ENCODE peak calls at places on chromosomes 13 and 19, in nine cellular contexts. One of them, this sample, is unnamed. For H3K27me3, the result is how much of the 10 kb centered on the place peaks cover.

GRCh38 chr19:44684892-44685847 is 13.8 kb upstream of the CEACAM16 start:
- DNase-seq in IMR-90: peak
- DNase-seq in right cardiac atrium: peak
- DNase-seq in CD8-positive, alpha-beta T cell: no peak
- DNase-seq in ascending aorta: no peak
- DNase-seq in mesenchymal stem cell: peak
- DNase-seq in dorsolateral prefrontal cortex: no peak
- DNase-seq in NT2/D1: peak
- DNase-seq in HepG2: peak
- DNase-seq in this sample: peak

GRCh38 chr19:57465680-57466381 is 8.9 kb upstream of the VN1R1 start:
- DNase-seq in CD8-positive, alpha-beta T cell: no peak
- DNase-seq in NT2/D1: peak
- DNase-seq in IMR-90: peak
- DNase-seq in HepG2: peak
- DNase-seq in mesenchymal stem cell: peak
- DNase-seq in dorsolateral prefrontal cortex: no peak
- DNase-seq in right cardiac atrium: no peak
- DNase-seq in ascending aorta: no peak
- DNase-seq in this sample: no peak

GRCh38 chr13:46622918-46623256 is 69.9 kb downstream of the LRCH1 start:
- DNase-seq in right cardiac atrium: no peak
- DNase-seq in IMR-90: peak
- DNase-seq in mesenchymal stem cell: peak
- DNase-seq in ascending aorta: no peak
- DNase-seq in NT2/D1: no peak
- DNase-seq in HepG2: no peak
- DNase-seq in CD8-positive, alpha-beta T cell: no peak
- DNase-seq in dorsolateral prefrontal cortex: peak
- DNase-seq in this sample: no peak

GRCh38 chr13:21557995-21558394 is 46.0 kb downstream of the MICU2 start:
- DNase-seq in dorsolateral prefrontal cortex: no peak
- DNase-seq in HepG2: peak
- DNase-seq in right cardiac atrium: no peak
- DNase-seq in CD8-positive, alpha-beta T cell: no peak
- DNase-seq in IMR-90: no peak
- DNase-seq in ascending aorta: no peak
- DNase-seq in NT2/D1: peak
- DNase-seq in mesenchymal stem cell: no peak
- DNase-seq in this sample: no peak

GRCh38 chr13:67229438-67230242 is 496 bp downstream of the PCDH9 start:
- DNase-seq in dorsolateral prefrontal cortex: no peak
- DNase-seq in HepG2: no peak
- DNase-seq in ascending aorta: no peak
- DNase-seq in mesenchymal stem cell: no peak
- DNase-seq in IMR-90: peak
- DNase-seq in CD8-positive, alpha-beta T cell: no peak
- DNase-seq in right cardiac atrium: no peak
- DNase-seq in NT2/D1: no peak
- DNase-seq in this sample: no peak

GRCh38 chr13:43085545-43085944 is 62.2 kb downstream of the DNAJC15 start:
- DNase-seq in dorsolateral prefrontal cortex: no peak
- DNase-seq in right cardiac atrium: no peak
- DNase-seq in HepG2: no peak
- DNase-seq in NT2/D1: no peak
- DNase-seq in IMR-90: peak
- DNase-seq in ascending aorta: no peak
- DNase-seq in CD8-positive, alpha-beta T cell: no peak
- DNase-seq in mesenchymal stem cell: peak
- DNase-seq in this sample: no peak

GRCh38 chr13:80603351-80603750 is 262.4 kb upstream of the SPRY2 start:
- DNase-seq in IMR-90: no peak
- DNase-seq in right cardiac atrium: no peak
- DNase-seq in ascending aorta: no peak
- DNase-seq in NT2/D1: no peak
- DNase-seq in mesenchymal stem cell: no peak
- DNase-seq in dorsolateral prefrontal cortex: no peak
- DNase-seq in CD8-positive, alpha-beta T cell: no peak
- DNase-seq in HepG2: no peak
- DNase-seq in this sample: no peak

GRCh38 chr19:7831452-7831851 is 1.4 kb downstream of the EVI5L start:
- DNase-seq in right cardiac atrium: no peak
- DNase-seq in NT2/D1: no peak
- DNase-seq in mesenchymal stem cell: peak
- DNase-seq in dorsolateral prefrontal cortex: peak
- DNase-seq in HepG2: peak
- DNase-seq in ascending aorta: no peak
- DNase-seq in CD8-positive, alpha-beta T cell: no peak
- DNase-seq in IMR-90: peak
- DNase-seq in this sample: no peak

GRCh38 chr19:46383171-46383815 is 30.1 kb downstream of the CCDC8 start:
- DNase-seq in CD8-positive, alpha-beta T cell: no peak
- DNase-seq in HepG2: no peak
- DNase-seq in dorsolateral prefrontal cortex: no peak
- DNase-seq in right cardiac atrium: no peak
- DNase-seq in NT2/D1: no peak
- DNase-seq in ascending aorta: no peak
- DNase-seq in mesenchymal stem cell: no peak
- DNase-seq in IMR-90: no peak
- DNase-seq in this sample: no peak

GRCh38 chr19:10427169-10427568 is 6.8 kb downstream of the PDE4A start:
- DNase-seq in CD8-positive, alpha-beta T cell: no peak
- DNase-seq in IMR-90: no peak
- DNase-seq in ascending aorta: no peak
- DNase-seq in NT2/D1: no peak
- DNase-seq in dorsolateral prefrontal cortex: no peak
- DNase-seq in mesenchymal stem cell: no peak
- DNase-seq in right cardiac atrium: no peak
- DNase-seq in HepG2: no peak
- DNase-seq in this sample: no peak

DNA sequence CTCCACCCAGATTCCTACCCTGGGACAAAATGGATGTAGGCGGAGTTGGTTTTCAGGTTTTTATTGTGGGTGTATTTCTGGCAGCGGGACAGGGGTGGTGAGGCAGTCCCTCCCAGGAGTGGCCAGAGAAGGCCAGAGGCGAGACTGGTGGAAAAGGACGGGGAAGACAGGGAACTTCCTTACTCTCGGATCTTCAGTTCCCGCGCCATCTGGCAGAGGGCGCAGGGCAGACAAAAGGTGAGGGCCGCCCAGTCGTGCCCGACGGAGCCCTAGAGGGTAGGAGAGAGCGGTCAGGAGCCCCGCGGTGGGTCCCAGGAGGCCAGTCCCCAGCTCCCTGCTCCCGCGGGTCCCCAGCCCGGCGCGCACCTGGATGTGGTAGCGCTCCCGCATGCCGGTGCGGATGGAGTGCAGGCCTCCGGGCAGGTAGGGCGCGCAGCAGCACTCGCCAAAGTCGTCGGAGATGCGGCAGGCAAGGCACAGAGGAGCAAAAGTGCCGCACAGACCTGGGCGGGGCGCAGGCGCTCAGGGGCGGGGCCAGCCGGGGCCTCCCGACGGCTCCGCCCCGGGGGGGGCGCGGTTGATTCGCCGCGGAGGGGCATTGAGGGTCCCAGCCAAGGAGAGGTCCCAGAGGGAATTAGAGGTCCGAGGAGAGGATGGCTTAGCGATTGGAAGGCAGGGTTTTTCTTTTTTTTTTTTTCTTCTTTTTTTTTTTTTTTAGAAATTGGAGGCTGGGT is 3.0 kb downstream of the CNFN start:
- DNase-seq in right cardiac atrium: peak
- DNase-seq in CD8-positive, alpha-beta T cell: peak
- DNase-seq in ascending aorta: no peak
- DNase-seq in NT2/D1: no peak
- DNase-seq in HepG2: peak
- DNase-seq in dorsolateral prefrontal cortex: peak
- DNase-seq in mesenchymal stem cell: peak
- DNase-seq in IMR-90: peak
- DNase-seq in this sample: peak
- H3K27me3 ChIP-seq in right cardiac atrium: under half
- H3K27me3 ChIP-seq in CD8-positive, alpha-beta T cell: under half
- H3K27me3 ChIP-seq in ascending aorta: under half
- H3K27me3 ChIP-seq in NT2/D1: under half
- H3K27me3 ChIP-seq in HepG2: under half
- H3K27me3 ChIP-seq in dorsolateral prefrontal cortex: under half
- H3K27me3 ChIP-seq in mesenchymal stem cell: under half
- H3K27me3 ChIP-seq in IMR-90: under half
- H3K27me3 ChIP-seq in this sample: under half

GRCh38 chr13:112973577-112973951 is 4.5 kb downstream of the MCF2L start:
- DNase-seq in dorsolateral prefrontal cortex: peak
- DNase-seq in mesenchymal stem cell: no peak
- DNase-seq in ascending aorta: no peak
- DNase-seq in right cardiac atrium: no peak
- DNase-seq in HepG2: no peak
- DNase-seq in CD8-positive, alpha-beta T cell: no peak
- DNase-seq in IMR-90: no peak
- DNase-seq in NT2/D1: no peak
- DNase-seq in this sample: no peak
- H3K27me3 ChIP-seq in dorsolateral prefrontal cortex: under half
- H3K27me3 ChIP-seq in mesenchymal stem cell: half or more
- H3K27me3 ChIP-seq in ascending aorta: under half
- H3K27me3 ChIP-seq in right cardiac atrium: under half
- H3K27me3 ChIP-seq in HepG2: under half
- H3K27me3 ChIP-seq in CD8-positive, alpha-beta T cell: under half
- H3K27me3 ChIP-seq in IMR-90: half or more
- H3K27me3 ChIP-seq in NT2/D1: under half
- H3K27me3 ChIP-seq in this sample: under half

DNA sequence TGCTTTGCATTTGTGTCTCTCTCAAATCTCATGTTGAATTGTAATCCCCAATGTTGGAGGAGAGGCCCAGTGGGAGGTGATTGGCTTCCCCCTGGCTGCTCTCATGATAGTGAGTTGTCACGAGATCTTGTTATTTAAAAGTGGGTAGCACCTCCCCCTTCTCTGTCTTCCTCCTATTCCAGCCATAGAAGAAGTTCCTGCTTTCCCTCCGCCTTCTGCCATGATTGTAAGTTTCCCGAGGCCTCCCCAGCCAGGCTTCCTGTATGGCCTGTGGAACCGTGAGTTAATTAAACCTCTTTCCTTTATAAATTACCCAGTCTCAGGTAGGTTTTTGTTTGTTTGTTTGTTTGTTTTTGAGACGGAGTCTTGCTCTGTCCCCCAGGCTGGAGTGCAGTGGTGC is 3.8 kb downstream of the LILRA4 start:
- DNase-seq in right cardiac atrium: no peak
- DNase-seq in CD8-positive, alpha-beta T cell: no peak
- DNase-seq in ascending aorta: no peak
- DNase-seq in HepG2: no peak
- DNase-seq in IMR-90: no peak
- DNase-seq in NT2/D1: no peak
- DNase-seq in dorsolateral prefrontal cortex: no peak
- DNase-seq in mesenchymal stem cell: no peak
- DNase-seq in this sample: no peak
- H3K27me3 ChIP-seq in right cardiac atrium: under half
- H3K27me3 ChIP-seq in CD8-positive, alpha-beta T cell: under half
- H3K27me3 ChIP-seq in ascending aorta: under half
- H3K27me3 ChIP-seq in HepG2: under half
- H3K27me3 ChIP-seq in IMR-90: under half
- H3K27me3 ChIP-seq in NT2/D1: under half
- H3K27me3 ChIP-seq in dorsolateral prefrontal cortex: under half
- H3K27me3 ChIP-seq in mesenchymal stem cell: under half
- H3K27me3 ChIP-seq in this sample: under half

DNA sequence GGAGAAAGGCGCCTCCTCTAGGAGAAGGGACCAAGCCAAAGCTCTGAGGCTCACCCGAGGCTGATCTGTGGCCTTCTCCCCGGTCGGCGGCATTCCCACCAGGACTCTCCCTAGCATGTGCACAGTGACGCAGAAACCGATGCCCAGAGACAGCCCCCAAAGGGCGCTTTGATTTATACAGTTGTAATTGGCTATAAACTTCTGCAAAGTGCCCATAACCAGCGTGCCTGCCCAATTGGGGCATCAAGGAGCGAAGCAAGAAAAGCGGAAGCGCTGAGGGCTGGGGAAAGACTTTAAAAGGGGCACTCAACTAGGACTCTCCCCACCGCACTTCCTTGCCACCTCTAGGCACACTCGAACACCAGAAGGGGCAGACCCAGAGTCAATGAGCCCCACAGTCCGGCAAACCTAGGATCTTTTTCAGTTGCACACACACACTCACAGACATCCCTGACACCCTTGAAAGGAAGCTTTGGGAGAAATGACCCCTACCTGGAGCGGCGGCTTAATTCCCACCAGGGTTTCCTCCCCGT is 1.8 kb downstream of the CDX2 start:
- DNase-seq in IMR-90: no peak
- DNase-seq in dorsolateral prefrontal cortex: no peak
- DNase-seq in HepG2: no peak
- DNase-seq in right cardiac atrium: no peak
- DNase-seq in CD8-positive, alpha-beta T cell: no peak
- DNase-seq in mesenchymal stem cell: peak
- DNase-seq in ascending aorta: no peak
- DNase-seq in NT2/D1: no peak
- DNase-seq in this sample: no peak
- H3K27me3 ChIP-seq in IMR-90: half or more
- H3K27me3 ChIP-seq in dorsolateral prefrontal cortex: half or more
- H3K27me3 ChIP-seq in HepG2: under half
- H3K27me3 ChIP-seq in right cardiac atrium: under half
- H3K27me3 ChIP-seq in CD8-positive, alpha-beta T cell: under half
- H3K27me3 ChIP-seq in mesenchymal stem cell: half or more
- H3K27me3 ChIP-seq in ascending aorta: under half
- H3K27me3 ChIP-seq in NT2/D1: half or more
- H3K27me3 ChIP-seq in this sample: half or more

GRCh38 chr13:111664060-111664459 is 343.6 kb downstream of the TEX29 start:
- DNase-seq in ascending aorta: no peak
- DNase-seq in NT2/D1: no peak
- DNase-seq in HepG2: no peak
- DNase-seq in right cardiac atrium: no peak
- DNase-seq in mesenchymal stem cell: no peak
- DNase-seq in dorsolateral prefrontal cortex: peak
- DNase-seq in IMR-90: no peak
- DNase-seq in CD8-positive, alpha-beta T cell: no peak
- DNase-seq in this sample: no peak

GRCh38 chr13:111662895-111663294 is 342.5 kb downstream of the TEX29 start:
- DNase-seq in ascending aorta: no peak
- DNase-seq in IMR-90: no peak
- DNase-seq in CD8-positive, alpha-beta T cell: no peak
- DNase-seq in right cardiac atrium: no peak
- DNase-seq in mesenchymal stem cell: no peak
- DNase-seq in dorsolateral prefrontal cortex: no peak
- DNase-seq in HepG2: no peak
- DNase-seq in NT2/D1: no peak
- DNase-seq in this sample: no peak

GRCh38 chr13:111664696-111665095 is 344.3 kb downstream of the TEX29 start:
- DNase-seq in mesenchymal stem cell: no peak
- DNase-seq in NT2/D1: no peak
- DNase-seq in right cardiac atrium: no peak
- DNase-seq in CD8-positive, alpha-beta T cell: no peak
- DNase-seq in HepG2: no peak
- DNase-seq in dorsolateral prefrontal cortex: no peak
- DNase-seq in ascending aorta: no peak
- DNase-seq in IMR-90: no peak
- DNase-seq in this sample: no peak

GRCh38 chr13:111662451-111662850 is 342.0 kb downstream of the TEX29 start:
- DNase-seq in CD8-positive, alpha-beta T cell: no peak
- DNase-seq in HepG2: no peak
- DNase-seq in right cardiac atrium: no peak
- DNase-seq in dorsolateral prefrontal cortex: no peak
- DNase-seq in NT2/D1: no peak
- DNase-seq in mesenchymal stem cell: no peak
- DNase-seq in IMR-90: no peak
- DNase-seq in ascending aorta: no peak
- DNase-seq in this sample: no peak

GRCh38 chr13:111663505-111663904 is 343.1 kb downstream of the TEX29 start:
- DNase-seq in CD8-positive, alpha-beta T cell: no peak
- DNase-seq in IMR-90: no peak
- DNase-seq in ascending aorta: no peak
- DNase-seq in mesenchymal stem cell: no peak
- DNase-seq in NT2/D1: no peak
- DNase-seq in HepG2: no peak
- DNase-seq in right cardiac atrium: no peak
- DNase-seq in dorsolateral prefrontal cortex: no peak
- DNase-seq in this sample: no peak
- H3K27me3 ChIP-seq in CD8-positive, alpha-beta T cell: under half
- H3K27me3 ChIP-seq in IMR-90: under half
- H3K27me3 ChIP-seq in ascending aorta: under half
- H3K27me3 ChIP-seq in mesenchymal stem cell: under half
- H3K27me3 ChIP-seq in NT2/D1: under half
- H3K27me3 ChIP-seq in HepG2: under half
- H3K27me3 ChIP-seq in right cardiac atrium: under half
- H3K27me3 ChIP-seq in dorsolateral prefrontal cortex: under half
- H3K27me3 ChIP-seq in this sample: under half

This sample was measured in heart left ventricle.